ENCODE peak calls at places on chromosomes 5 and 9, in nine cellular contexts. O is iPS-NIHi11; M is anterior cingulate cortex; C is H7; E is astrocyte of the spinal cord; A is NCI-H510A; Q is activated gamma-delta T cell treated with anti-CD3 and anti-CD28 coated beads, Interleukin-2, amount 50 U/mL, for 16 hours; W is stimulated activated CD4-positive, alpha-beta T cell treated with anti-CD3 and anti-CD28 coated beads, TNF-alpha, amount 100 ng/mL, for 24 hours; I is A549. R is an unnamed sample.

GRCh38 chr5:95901676-95902646 is 59.7 kb downstream of the ELL2 start:
- DNase-seq in O (no peak), M (no peak), C (no peak), E (peak; percentile 67), A (no peak), Q (no peak), W (no peak), I (peak; percentile 58), R (peak; percentile 88)

GRCh38 chr5:33997331-33997983 is 10.4 kb downstream of the AMACR start:
- DNase-seq in O (peak; percentile 67), M (peak; percentile 43), C (peak; percentile 58), E (peak; percentile 87), A (peak; percentile 36), Q (no peak), W (no peak), I (peak; percentile 70), R (peak; percentile 83)

GRCh38 chr5:143376911-143377838 is 26.3 kb downstream of the NR3C1 start:
- DNase-seq in O (peak; percentile 30), M (no peak), C (peak; percentile 20), E (peak; percentile 50), A (no peak), Q (no peak), W (no peak), I (peak; percentile 64), R (peak; percentile 81)

GRCh38 chr9:71683598-71684235 is 84.6 kb downstream of the CEMIP2 start:
- DNase-seq in O (peak; percentile 27), M (no peak), C (peak; percentile 35), E (peak; percentile 70), A (no peak), Q (no peak), W (no peak), I (no peak), R (no peak)

GRCh38 chr9:93125331-93125894 is 8.6 kb downstream of the NINJ1 start:
- DNase-seq in O (peak; percentile 2), M (no peak), C (no peak), E (no peak), A (no peak), Q (no peak), W (no peak), I (no peak), R (no peak)

GRCh38 chr5:78648359-78649219 is at the start of gene LHFPL2:
- DNase-seq in O (peak; percentile 88), M (peak; percentile 77), C (peak; percentile 93), E (peak; percentile 73), A (peak; percentile 51), Q (no peak), W (peak; percentile 21), I (peak; percentile 67), R (peak; percentile 32)

GRCh38 chr5:11182441-11183080 is 421.5 kb upstream of the DAP start:
- DNase-seq in O (peak; percentile 60), M (no peak), C (peak; percentile 60), E (peak; percentile 61), A (no peak), Q (no peak), W (no peak), I (peak; percentile 31), R (peak; percentile 49)

GRCh38 chr5:132661231-132662003 is 3.4 kb downstream of the IL13 start:
- DNase-seq in O (no peak), M (no peak), C (no peak), E (no peak), A (no peak), Q (no peak), W (no peak), I (no peak), R (no peak)

GRCh38 chr9:113818391-113818790 is 57.7 kb upstream of the ZNF618 start:
- DNase-seq in O (no peak), M (no peak), C (no peak), E (no peak), A (no peak), Q (no peak), W (no peak), I (no peak), R (no peak)

GRCh38 chr5:94173100-94173499 is 431.7 kb upstream of the POU5F2 start:
- DNase-seq in O (no peak), M (no peak), C (no peak), E (no peak), A (no peak), Q (no peak), W (no peak), I (no peak), R (no peak)

GRCh38 chr5:72752909-72753308 is 63.6 kb upstream of the TNPO1 start:
- DNase-seq in O (no peak), M (no peak), C (no peak), E (no peak), A (no peak), Q (no peak), W (no peak), I (no peak), R (no peak)

GRCh38 chr5:20000416-20000815 is 12.4 kb upstream of the CDH18 start:
- DNase-seq in O (no peak), M (no peak), C (no peak), E (peak; percentile 6), A (no peak), Q (no peak), W (no peak), I (no peak), R (no peak)

GRCh38 chr5:36950586-36951457 is 74.3 kb downstream of the NIPBL start:
- DNase-seq in O (no peak), M (no peak), C (no peak), E (peak; percentile 53), A (no peak), Q (no peak), W (no peak), I (no peak), R (peak; percentile 45)

GRCh38 chr5:117945261-117945660 is 1043.1 kb downstream of the DTWD2 start:
- DNase-seq in O (no peak), M (no peak), C (no peak), E (no peak), A (no peak), Q (no peak), W (no peak), I (no peak), R (no peak)

GRCh38 chr5:67268233-67269011 is 71.8 kb upstream of the CD180 start:
- DNase-seq in O (no peak), M (peak; percentile 85), C (no peak), E (peak; percentile 99), A (no peak), Q (no peak), W (no peak), I (peak; percentile 75), R (peak; percentile 74)

GRCh38 chr9:2726620-2727335 is 9.5 kb downstream of the KCNV2 start:
- DNase-seq in O (no peak), M (no peak), C (no peak), E (no peak), A (no peak), Q (no peak), W (no peak), I (no peak), R (peak; percentile 79)

GRCh38 chr9:133306242-133307194 is 29.5 kb downstream of the SURF6 start:
- DNase-seq in O (no peak), M (no peak), C (no peak), E (peak; percentile 6), A (no peak), Q (no peak), W (no peak), I (no peak), R (peak; percentile 62)

GRCh38 chr5:5953641-5954040 is 424.7 kb downstream of the MED10 start:
- DNase-seq in O (no peak), M (no peak), C (no peak), E (no peak), A (peak; percentile 13), Q (no peak), W (no peak), I (no peak), R (no peak)

GRCh38 chr9:77291714-77292113 is 114.4 kb downstream of the VPS13A start:
- DNase-seq in O (peak; percentile 61), M (no peak), C (peak; percentile 36), E (no peak), A (no peak), Q (no peak), W (no peak), I (peak; percentile 42), R (peak; percentile 52)

GRCh38 chr5:154401931-154402330 is 43.9 kb upstream of the SAP30L start:
- DNase-seq in O (no peak), M (no peak), C (no peak), E (no peak), A (no peak), Q (no peak), W (no peak), I (no peak), R (no peak)

GRCh38 chr9:7115606-7116005 is 357.8 kb downstream of the KDM4C start:
- DNase-seq in O (no peak), M (no peak), C (no peak), E (no peak), A (no peak), Q (no peak), W (no peak), I (no peak), R (no peak)

GRCh38 chr9:129981180-129981907 is 61.6 kb downstream of the FNBP1 start:
- DNase-seq in O (no peak), M (peak; percentile 26), C (no peak), E (no peak), A (no peak), Q (no peak), W (no peak), I (peak; percentile 45), R (no peak)

GRCh38 chr5:67291066-67291465 is 94.5 kb upstream of the CD180 start:
- DNase-seq in O (no peak), M (no peak), C (no peak), E (no peak), A (no peak), Q (no peak), W (no peak), I (no peak), R (no peak)

GRCh38 chr5:112420111-112420864 is 1.2 kb upstream of the EPB41L4A start:
- DNase-seq in O (peak; percentile 88), M (peak; percentile 59), C (peak; percentile 84), E (peak; percentile 64), A (peak; percentile 53), Q (no peak), W (peak; percentile 36), I (peak; percentile 83), R (peak; percentile 63)

GRCh38 chr5:160312960-160313734 is 783 bp upstream of the CCNJL start:
- DNase-seq in O (no peak), M (no peak), C (no peak), E (peak; percentile 17), A (no peak), Q (no peak), W (no peak), I (no peak), R (no peak)

GRCh38 chr9:128371622-128372117 is 496 bp downstream of the URM1 start:
- DNase-seq in O (no peak), M (no peak), C (no peak), E (no peak), A (no peak), Q (no peak), W (no peak), I (no peak), R (no peak)

GRCh38 chr9:35529156-35529823 is 39.4 kb downstream of the RUSC2 start:
- DNase-seq in O (no peak), M (no peak), C (no peak), E (no peak), A (no peak), Q (no peak), W (no peak), I (no peak), R (no peak)

GRCh38 chr5:67246108-67246507 is 49.5 kb upstream of the CD180 start:
- DNase-seq in O (peak; percentile 40), M (no peak), C (peak; percentile 41), E (peak; percentile 92), A (no peak), Q (no peak), W (no peak), I (peak; percentile 71), R (peak; percentile 61)

GRCh38 chr9:26781906-26782305 is 110.7 kb downstream of the CAAP1 start:
- DNase-seq in O (no peak), M (no peak), C (no peak), E (no peak), A (no peak), Q (no peak), W (no peak), I (no peak), R (no peak)

GRCh38 chr5:78549043-78549442 is 99.5 kb downstream of the LHFPL2 start:
- DNase-seq in O (no peak), M (peak; percentile 47), C (no peak), E (no peak), A (no peak), Q (no peak), W (no peak), I (no peak), R (no peak)

GRCh38 chr9:123251741-123252140 is 16.6 kb downstream of the STRBP start:
- DNase-seq in O (no peak), M (no peak), C (no peak), E (no peak), A (no peak), Q (no peak), W (no peak), I (no peak), R (no peak)